ENCODE peak calls at places on chromosomes 11 and 22, in four cellular contexts. W is prostate gland, J is spleen, O is GM12892. Z is an unnamed sample.

GRCh38 chr11:13341028-13341427 is 63.4 kb downstream of the BMAL1 start:
- DNase-seq in W (no peak), J (no peak), O (no peak), Z (no peak)

GRCh38 chr11:13051257-13051656 is 42.1 kb downstream of the RASSF10 start:
- DNase-seq in W (no peak), J (no peak), O (no peak), Z (no peak)

GRCh38 chr22:18076060-18076497 is 1.7 kb upstream of the PEX26 start:
- DNase-seq in W (peak; percentile 85), J (no peak), O (no peak), Z (peak; percentile 88)

GRCh38 chr11:132686827-132687370 is 845.4 kb downstream of the OPCML start:
- DNase-seq in W (no peak), J (no peak), O (no peak), Z (no peak)

GRCh38 chr11:114259551-114259983 is 36.6 kb upstream of the NNMT start:
- DNase-seq in W (no peak), J (no peak), O (no peak), Z (peak; percentile 78)

GRCh38 chr11:58222730-58223129 is 6.0 kb downstream of the OR10Q1 start:
- DNase-seq in W (no peak), J (no peak), O (no peak), Z (no peak)

GRCh38 chr22:22450343-22450839 is 58.2 kb downstream of the ZNF280B start:
- DNase-seq in W (no peak), J (peak; percentile 80), O (peak; percentile 33), Z (peak; percentile 65)

GRCh38 chr11:133402551-133402950 is 129.8 kb downstream of the OPCML start:
- DNase-seq in W (no peak), J (no peak), O (no peak), Z (no peak)

GRCh38 chr22:31561238-31561887 is 65.0 kb downstream of the SFI1 start:
- DNase-seq in W (peak; percentile 74), J (peak; percentile 81), O (peak; percentile 40), Z (peak; percentile 87)

GRCh38 chr11:123382555-123383074 is 47.5 kb upstream of the GRAMD1B start:
- DNase-seq in W (no peak), J (no peak), O (no peak), Z (no peak)

GRCh38 chr22:49101873-49102272 is 725.8 kb downstream of the BRD1 start:
- DNase-seq in W (no peak), J (peak; percentile 59), O (no peak), Z (peak; percentile 44)

GRCh38 chr22:47049078-47049609 is 286.7 kb downstream of the TBC1D22A start:
- DNase-seq in W (no peak), J (peak; percentile 43), O (no peak), Z (peak; percentile 49)

GRCh38 chr22:28951969-28952521 is 68.7 kb downstream of the ZNRF3 start:
- DNase-seq in W (peak; percentile 81), J (no peak), O (no peak), Z (peak; percentile 82)

GRCh38 chr11:63510360-63511130 is 4.7 kb downstream of the LGALS12 start:
- DNase-seq in W (no peak), J (no peak), O (no peak), Z (no peak)

GRCh38 chr11:61174275-61174674 is 13.0 kb upstream of the VPS37C start:
- DNase-seq in W (no peak), J (no peak), O (no peak), Z (peak; percentile 11)

GRCh38 chr11:111063711-111064110 is 181.8 kb upstream of the POU2AF2 start:
- DNase-seq in W (no peak), J (no peak), O (no peak), Z (no peak)

GRCh38 chr11:117424781-117425180 is 97.1 kb downstream of the CEP164 start:
- DNase-seq in W (no peak), J (peak; percentile 34), O (no peak), Z (peak; percentile 33)

GRCh38 chr11:24509114-24509513 is 12.3 kb downstream of the LUZP2 start:
- DNase-seq in W (no peak), J (no peak), O (no peak), Z (no peak)

DNA sequence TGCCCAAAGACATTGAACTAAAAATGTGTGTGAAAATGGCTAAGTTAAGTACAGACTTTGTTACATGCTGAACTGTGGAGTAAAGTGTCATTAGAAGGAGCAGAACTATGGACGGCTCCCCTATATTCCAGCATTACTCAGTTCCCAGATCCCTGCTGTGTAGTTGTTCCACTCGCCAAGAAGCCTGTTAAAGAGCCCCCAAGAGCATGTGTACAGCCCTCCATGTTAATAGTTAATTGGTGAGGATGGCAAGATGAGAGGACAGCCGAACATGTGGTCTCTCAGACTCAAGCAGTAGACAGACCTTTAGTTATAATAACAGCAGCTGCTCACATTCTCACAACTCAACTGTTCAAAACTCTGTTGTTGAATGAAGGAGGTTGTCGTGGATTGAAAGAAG is 127.4 kb downstream of the ELP4 start:
- DNase-seq in W (no peak), J (no peak), O (no peak), Z (no peak)
- TF ChIP-seq POLR2AphosphoS5 in W (no peak), J (no peak), O (no peak), Z (no peak)

GRCh38 chr11:7573558-7574296 is 59.9 kb downstream of the PPFIBP2 start:
- DNase-seq in W (no peak), J (no peak), O (no peak), Z (no peak)
- TF ChIP-seq POLR2AphosphoS5 in W (no peak), J (no peak), O (no peak), Z (no peak)

GRCh38 chr22:38861170-38861874 is 10.7 kb downstream of the CBX6 start:
- DNase-seq in W (no peak), J (no peak), O (no peak), Z (peak; percentile 64)
- TF ChIP-seq POLR2AphosphoS5 in W (no peak), J (no peak), O (peak; percentile 61), Z (peak; percentile 5)

DNA sequence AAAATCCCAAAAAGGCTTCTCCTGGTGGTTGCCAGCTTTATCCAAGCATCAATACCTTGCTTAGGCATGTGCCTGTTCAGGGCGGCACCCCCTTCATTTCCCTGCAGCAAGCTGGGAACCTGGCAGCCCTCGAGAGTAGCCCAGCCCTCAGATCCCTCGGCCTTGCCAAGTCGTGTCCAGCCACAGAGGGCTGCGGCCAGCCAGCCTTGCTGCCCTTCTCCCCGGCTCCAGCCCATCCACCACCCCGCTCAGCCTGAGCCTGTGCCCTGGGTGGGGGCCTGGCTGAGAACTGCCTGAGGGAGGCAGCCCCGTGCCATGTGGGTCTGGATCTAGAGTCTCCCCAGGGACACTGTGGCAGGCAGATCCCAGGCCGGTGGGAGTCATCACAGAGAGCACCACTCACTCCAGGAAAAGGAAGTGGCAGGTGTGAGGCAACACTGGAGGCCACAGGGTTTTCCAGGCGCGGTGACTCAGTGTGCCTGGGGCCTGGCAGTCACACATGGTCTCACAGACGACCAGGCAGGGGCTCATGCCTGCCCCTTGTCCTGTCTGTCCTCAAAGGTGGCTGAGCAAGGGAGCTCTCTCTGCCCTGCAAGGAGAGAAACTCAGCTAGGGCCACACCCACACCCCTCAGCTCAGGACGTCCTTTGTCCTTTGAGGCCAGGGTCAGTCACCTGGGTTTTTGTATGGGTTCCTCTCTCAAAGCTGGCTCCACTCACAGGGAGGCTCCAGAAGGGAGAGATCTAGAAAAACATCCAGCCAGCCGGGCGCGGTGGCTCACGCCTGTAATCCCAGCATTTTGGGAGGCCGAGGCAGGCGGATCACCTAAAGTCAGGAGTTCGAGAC is 12.2 kb upstream of the CDC42BPG start:
- DNase-seq in W (no peak), J (no peak), O (no peak), Z (peak; percentile 91)
- TF ChIP-seq POLR2AphosphoS5 in W (no peak), J (peak; percentile 65), O (no peak), Z (peak; percentile 57)

GRCh38 chr22:41548830-41549211 is 4.6 kb upstream of the POLR3H start:
- DNase-seq in W (no peak), J (no peak), O (no peak), Z (no peak)

GRCh38 chr22:41542224-41542623 is 2.0 kb downstream of the POLR3H start:
- DNase-seq in W (no peak), J (no peak), O (no peak), Z (no peak)

GRCh38 chr22:41543854-41544670 is at the start of gene POLR3H:
- DNase-seq in W (peak; percentile 97), J (peak; percentile 99), O (peak; percentile 96), Z (peak; percentile 99)

GRCh38 chr22:41541484-41541883 is 2.8 kb downstream of the POLR3H start:
- DNase-seq in W (no peak), J (no peak), O (no peak), Z (no peak)

GRCh38 chr22:41544671-41545476 is 604 bp upstream of the POLR3H start:
- DNase-seq in W (no peak), J (no peak), O (no peak), Z (no peak)
- TF ChIP-seq POLR2AphosphoS5 in W (no peak), J (no peak), O (no peak), Z (peak; percentile 12)

GRCh38 chr22:25447689-25448434 is 116.6 kb upstream of the GRK3 start:
- DNase-seq in W (peak; percentile 73), J (peak; percentile 97), O (peak; percentile 91), Z (peak; percentile 92)
- TF ChIP-seq POLR2AphosphoS5 in W (peak; percentile 80), J (peak; percentile 77), O (peak; percentile 54), Z (peak; percentile 50)

GRCh38 chr11:46237248-46238077 is 40.0 kb upstream of the CREB3L1 start:
- DNase-seq in W (peak; percentile 17), J (peak; percentile 91), O (peak; percentile 42), Z (peak; percentile 84)
- TF ChIP-seq POLR2AphosphoS5 in W (no peak), J (peak; percentile 69), O (no peak), Z (peak; percentile 39)

DNA sequence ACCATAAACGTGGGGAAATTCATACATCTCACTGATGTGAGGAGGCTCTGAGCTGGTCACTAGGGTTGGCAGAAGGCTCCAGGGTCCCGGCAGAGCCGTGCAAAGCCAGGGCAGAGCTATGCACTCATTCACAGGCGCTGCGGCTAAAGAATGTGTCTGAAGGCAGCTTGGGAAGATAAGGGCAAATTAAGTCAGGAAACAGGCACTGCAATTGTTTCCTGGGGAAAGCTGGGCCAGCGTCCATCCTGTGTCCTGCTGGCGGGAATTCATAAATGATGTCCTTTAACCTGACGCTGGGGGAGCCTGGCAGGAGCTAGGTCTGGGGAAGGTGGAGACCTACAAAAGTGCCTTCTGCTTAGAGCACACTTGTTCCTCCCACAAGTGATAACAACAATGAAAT is 27.6 kb downstream of the PKNOX2 start:
- DNase-seq in W (no peak), J (peak; percentile 65), O (no peak), Z (no peak)
- TF ChIP-seq POLR2AphosphoS5 in W (no peak), J (peak; percentile 66), O (no peak), Z (no peak)

DNA sequence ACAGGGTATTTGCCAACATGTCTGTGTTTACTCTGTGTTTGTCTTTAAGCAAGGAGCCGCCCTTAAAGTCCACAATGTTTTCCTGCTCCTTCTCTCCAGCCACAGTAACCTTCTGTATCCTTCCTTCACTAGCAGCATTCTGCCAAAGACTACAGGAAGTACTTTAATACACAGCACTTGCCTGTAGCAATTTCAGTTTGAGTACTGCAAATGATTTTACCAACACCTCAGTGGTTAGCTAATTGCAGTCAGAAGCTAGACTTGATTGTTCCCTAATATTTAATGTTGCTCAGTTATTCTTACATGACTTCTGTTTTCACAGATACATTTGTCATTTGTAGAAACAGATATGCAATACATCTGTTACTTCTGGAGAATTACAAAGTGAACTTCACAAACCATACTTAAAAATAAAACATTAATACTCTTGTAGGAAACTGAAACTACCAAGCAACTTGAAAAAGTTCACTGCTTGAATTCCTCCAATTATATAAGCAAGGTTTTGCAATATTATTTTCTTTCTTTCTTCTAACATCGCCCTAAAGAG is 69.1 kb downstream of the FCHSD2 start:
- DNase-seq in W (peak; percentile 22), J (no peak), O (no peak), Z (no peak)
- TF ChIP-seq POLR2AphosphoS5 in W (peak; percentile 73), J (no peak), O (peak; percentile 41), Z (peak; percentile 40)

Z was measured in sigmoid colon.